ENCODE peak calls at places on chromosomes 13 and 19, in nine cellular contexts. One of them, this sample, is unnamed. For H3K4me1, the result is how much of the 10 kb centered on the place peaks cover.

GRCh38 chr13:102580552-102581169 is 16.1 kb upstream of the TPP2 start:
- DNase-seq in Peyer's patch: no peak
- DNase-seq in A549: peak
- DNase-seq in suprapubic skin: no peak
- DNase-seq in heart left ventricle: no peak
- DNase-seq in body of pancreas: peak
- DNase-seq in esophagus squamous epithelium: no peak
- DNase-seq in tibial nerve: peak
- DNase-seq in uterus: no peak
- DNase-seq in this sample: no peak

GRCh38 chr19:29812080-29812880 is 489 bp downstream of the CCNE1 start:
- DNase-seq in Peyer's patch: no peak
- DNase-seq in A549: no peak
- DNase-seq in suprapubic skin: peak
- DNase-seq in heart left ventricle: peak
- DNase-seq in body of pancreas: peak
- DNase-seq in esophagus squamous epithelium: no peak
- DNase-seq in tibial nerve: no peak
- DNase-seq in uterus: no peak
- DNase-seq in this sample: peak

GRCh38 chr13:66716502-66716901 is 513.6 kb downstream of the PCDH9 start:
- DNase-seq in Peyer's patch: no peak
- DNase-seq in A549: no peak
- DNase-seq in suprapubic skin: no peak
- DNase-seq in heart left ventricle: no peak
- DNase-seq in body of pancreas: no peak
- DNase-seq in esophagus squamous epithelium: no peak
- DNase-seq in tibial nerve: no peak
- DNase-seq in uterus: no peak
- DNase-seq in this sample: no peak

GRCh38 chr19:43774103-43774939 is 6.5 kb downstream of the KCNN4 start:
- DNase-seq in Peyer's patch: no peak
- DNase-seq in A549: no peak
- DNase-seq in suprapubic skin: no peak
- DNase-seq in heart left ventricle: peak
- DNase-seq in body of pancreas: peak
- DNase-seq in esophagus squamous epithelium: no peak
- DNase-seq in tibial nerve: peak
- DNase-seq in uterus: peak
- DNase-seq in this sample: peak

GRCh38 chr13:46756977-46757376 is 40.0 kb downstream of the ESD start:
- DNase-seq in Peyer's patch: no peak
- DNase-seq in A549: no peak
- DNase-seq in suprapubic skin: no peak
- DNase-seq in heart left ventricle: no peak
- DNase-seq in body of pancreas: no peak
- DNase-seq in esophagus squamous epithelium: no peak
- DNase-seq in tibial nerve: no peak
- DNase-seq in uterus: no peak
- DNase-seq in this sample: no peak

GRCh38 chr13:102948006-102948405 is 102.2 kb downstream of the ERCC5 start:
- DNase-seq in Peyer's patch: no peak
- DNase-seq in A549: no peak
- DNase-seq in suprapubic skin: no peak
- DNase-seq in heart left ventricle: no peak
- DNase-seq in body of pancreas: no peak
- DNase-seq in esophagus squamous epithelium: no peak
- DNase-seq in tibial nerve: peak
- DNase-seq in uterus: no peak
- DNase-seq in this sample: no peak

GRCh38 chr13:100156786-100157185 is 67.9 kb downstream of the PCCA start:
- DNase-seq in Peyer's patch: no peak
- DNase-seq in A549: no peak
- DNase-seq in suprapubic skin: no peak
- DNase-seq in heart left ventricle: no peak
- DNase-seq in body of pancreas: no peak
- DNase-seq in esophagus squamous epithelium: no peak
- DNase-seq in tibial nerve: no peak
- DNase-seq in uterus: no peak
- DNase-seq in this sample: no peak

GRCh38 chr19:36140289-36141038 is 598 bp downstream of the CAPNS1 start:
- DNase-seq in Peyer's patch: peak
- DNase-seq in A549: peak
- DNase-seq in suprapubic skin: peak
- DNase-seq in heart left ventricle: peak
- DNase-seq in body of pancreas: peak
- DNase-seq in esophagus squamous epithelium: no peak
- DNase-seq in tibial nerve: peak
- DNase-seq in uterus: peak
- DNase-seq in this sample: peak

GRCh38 chr19:30385174-30385573 is 13.0 kb downstream of the ZNF536 start:
- DNase-seq in Peyer's patch: no peak
- DNase-seq in A549: no peak
- DNase-seq in suprapubic skin: no peak
- DNase-seq in heart left ventricle: no peak
- DNase-seq in body of pancreas: no peak
- DNase-seq in esophagus squamous epithelium: no peak
- DNase-seq in tibial nerve: no peak
- DNase-seq in uterus: no peak
- DNase-seq in this sample: no peak

GRCh38 chr13:48234652-48235099 is 1.7 kb downstream of the ITM2B start:
- DNase-seq in Peyer's patch: no peak
- DNase-seq in A549: no peak
- DNase-seq in suprapubic skin: no peak
- DNase-seq in heart left ventricle: no peak
- DNase-seq in body of pancreas: no peak
- DNase-seq in esophagus squamous epithelium: no peak
- DNase-seq in tibial nerve: no peak
- DNase-seq in uterus: no peak
- DNase-seq in this sample: no peak

GRCh38 chr13:48235814-48236135 is 2.8 kb downstream of the ITM2B start:
- DNase-seq in Peyer's patch: no peak
- DNase-seq in A549: no peak
- DNase-seq in suprapubic skin: no peak
- DNase-seq in heart left ventricle: no peak
- DNase-seq in body of pancreas: no peak
- DNase-seq in esophagus squamous epithelium: no peak
- DNase-seq in tibial nerve: no peak
- DNase-seq in uterus: no peak
- DNase-seq in this sample: no peak

GRCh38 chr13:48233886-48234488 is 981 bp downstream of the ITM2B start:
- DNase-seq in Peyer's patch: no peak
- DNase-seq in A549: no peak
- DNase-seq in suprapubic skin: no peak
- DNase-seq in heart left ventricle: no peak
- DNase-seq in body of pancreas: no peak
- DNase-seq in esophagus squamous epithelium: no peak
- DNase-seq in tibial nerve: no peak
- DNase-seq in uterus: no peak
- DNase-seq in this sample: no peak

GRCh38 chr13:48235100-48235813 is 2.3 kb downstream of the ITM2B start:
- DNase-seq in Peyer's patch: no peak
- DNase-seq in A549: no peak
- DNase-seq in suprapubic skin: no peak
- DNase-seq in heart left ventricle: peak
- DNase-seq in body of pancreas: peak
- DNase-seq in esophagus squamous epithelium: no peak
- DNase-seq in tibial nerve: no peak
- DNase-seq in uterus: no peak
- DNase-seq in this sample: peak

DNA sequence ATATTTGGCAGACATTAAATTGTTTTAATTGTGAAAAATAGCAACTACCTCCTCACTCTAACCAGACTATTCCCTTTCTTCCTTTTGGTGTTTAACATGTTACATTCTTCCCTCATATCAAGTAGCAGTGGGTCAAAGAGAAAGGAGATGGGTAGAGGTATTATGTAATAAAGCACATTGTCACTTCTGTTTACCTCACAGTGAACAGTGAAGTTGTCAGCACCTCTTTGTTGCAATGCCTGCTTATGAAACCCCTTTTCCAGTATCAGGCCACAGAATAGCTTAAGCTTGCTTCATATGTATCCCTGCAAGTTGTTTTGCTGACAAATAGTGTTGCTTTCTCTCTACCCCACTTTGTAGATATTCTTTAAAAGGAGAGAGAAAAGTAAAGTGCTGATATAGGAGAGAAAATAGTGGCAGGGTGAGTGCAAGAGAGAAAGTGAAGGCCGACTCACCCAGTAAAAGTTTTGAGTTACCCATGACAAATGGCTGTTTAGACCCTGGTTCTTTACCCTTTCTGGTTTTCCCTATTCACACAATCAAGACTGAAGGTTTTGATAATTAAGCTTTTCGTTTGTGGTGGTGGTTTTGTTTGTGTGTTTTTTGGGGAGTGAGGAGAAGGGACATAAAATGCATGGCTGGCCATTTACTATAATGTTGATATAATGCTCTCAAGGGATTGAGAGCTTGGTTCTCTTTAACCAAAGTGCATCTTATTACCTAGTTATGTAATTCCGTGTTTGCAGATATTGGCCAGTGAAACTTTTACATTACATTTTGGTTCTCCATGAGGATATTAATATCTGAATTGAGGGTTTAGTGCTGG is 3.7 kb downstream of the ITM2B start:
- DNase-seq in Peyer's patch: no peak
- DNase-seq in A549: no peak
- DNase-seq in suprapubic skin: no peak
- DNase-seq in heart left ventricle: no peak
- DNase-seq in body of pancreas: no peak
- DNase-seq in esophagus squamous epithelium: no peak
- DNase-seq in tibial nerve: no peak
- DNase-seq in uterus: no peak
- DNase-seq in this sample: no peak
- H3K4me1 ChIP-seq in Peyer's patch: under half
- H3K4me1 ChIP-seq in A549: under half
- H3K4me1 ChIP-seq in suprapubic skin: half or more
- H3K4me1 ChIP-seq in heart left ventricle: half or more
- H3K4me1 ChIP-seq in body of pancreas: half or more
- H3K4me1 ChIP-seq in esophagus squamous epithelium: half or more
- H3K4me1 ChIP-seq in tibial nerve: under half
- H3K4me1 ChIP-seq in uterus: under half
- H3K4me1 ChIP-seq in this sample: half or more

GRCh38 chr19:1843646-1844394 is 4.5 kb downstream of the REXO1 start:
- DNase-seq in Peyer's patch: no peak
- DNase-seq in A549: no peak
- DNase-seq in suprapubic skin: no peak
- DNase-seq in heart left ventricle: no peak
- DNase-seq in body of pancreas: no peak
- DNase-seq in esophagus squamous epithelium: no peak
- DNase-seq in tibial nerve: no peak
- DNase-seq in uterus: no peak
- DNase-seq in this sample: no peak
- TF ChIP-seq POLR2A in Peyer's patch: no peak
- TF ChIP-seq POLR2A in A549: no peak
- TF ChIP-seq POLR2A in suprapubic skin: no peak
- TF ChIP-seq POLR2A in heart left ventricle: no peak
- TF ChIP-seq POLR2A in body of pancreas: no peak
- TF ChIP-seq POLR2A in esophagus squamous epithelium: no peak
- TF ChIP-seq POLR2A in tibial nerve: no peak
- TF ChIP-seq POLR2A in uterus: no peak
- TF ChIP-seq POLR2A in this sample: no peak

GRCh38 chr13:111210082-111210481 is 95.0 kb downstream of the ARHGEF7 start:
- DNase-seq in Peyer's patch: no peak
- DNase-seq in A549: no peak
- DNase-seq in suprapubic skin: no peak
- DNase-seq in heart left ventricle: no peak
- DNase-seq in body of pancreas: no peak
- DNase-seq in esophagus squamous epithelium: no peak
- DNase-seq in tibial nerve: no peak
- DNase-seq in uterus: no peak
- DNase-seq in this sample: no peak

GRCh38 chr13:111212517-111212873 is 97.4 kb downstream of the ARHGEF7 start:
- DNase-seq in Peyer's patch: no peak
- DNase-seq in A549: no peak
- DNase-seq in suprapubic skin: no peak
- DNase-seq in heart left ventricle: no peak
- DNase-seq in body of pancreas: no peak
- DNase-seq in esophagus squamous epithelium: no peak
- DNase-seq in tibial nerve: no peak
- DNase-seq in uterus: no peak
- DNase-seq in this sample: no peak

GRCh38 chr13:111210945-111211469 is 95.9 kb downstream of the ARHGEF7 start:
- DNase-seq in Peyer's patch: no peak
- DNase-seq in A549: no peak
- DNase-seq in suprapubic skin: no peak
- DNase-seq in heart left ventricle: no peak
- DNase-seq in body of pancreas: no peak
- DNase-seq in esophagus squamous epithelium: no peak
- DNase-seq in tibial nerve: no peak
- DNase-seq in uterus: no peak
- DNase-seq in this sample: no peak

GRCh38 chr13:111210488-111210887 is 95.4 kb downstream of the ARHGEF7 start:
- DNase-seq in Peyer's patch: no peak
- DNase-seq in A549: no peak
- DNase-seq in suprapubic skin: no peak
- DNase-seq in heart left ventricle: peak
- DNase-seq in body of pancreas: peak
- DNase-seq in esophagus squamous epithelium: no peak
- DNase-seq in tibial nerve: no peak
- DNase-seq in uterus: no peak
- DNase-seq in this sample: no peak

GRCh38 chr13:111211789-111212516 is 96.8 kb downstream of the ARHGEF7 start:
- DNase-seq in Peyer's patch: no peak
- DNase-seq in A549: no peak
- DNase-seq in suprapubic skin: no peak
- DNase-seq in heart left ventricle: no peak
- DNase-seq in body of pancreas: no peak
- DNase-seq in esophagus squamous epithelium: no peak
- DNase-seq in tibial nerve: no peak
- DNase-seq in uterus: no peak
- DNase-seq in this sample: no peak
- H3K4me1 ChIP-seq in Peyer's patch: under half
- H3K4me1 ChIP-seq in A549: under half
- H3K4me1 ChIP-seq in suprapubic skin: under half
- H3K4me1 ChIP-seq in heart left ventricle: half or more
- H3K4me1 ChIP-seq in body of pancreas: under half
- H3K4me1 ChIP-seq in esophagus squamous epithelium: under half
- H3K4me1 ChIP-seq in tibial nerve: under half
- H3K4me1 ChIP-seq in uterus: under half
- H3K4me1 ChIP-seq in this sample: under half

DNA sequence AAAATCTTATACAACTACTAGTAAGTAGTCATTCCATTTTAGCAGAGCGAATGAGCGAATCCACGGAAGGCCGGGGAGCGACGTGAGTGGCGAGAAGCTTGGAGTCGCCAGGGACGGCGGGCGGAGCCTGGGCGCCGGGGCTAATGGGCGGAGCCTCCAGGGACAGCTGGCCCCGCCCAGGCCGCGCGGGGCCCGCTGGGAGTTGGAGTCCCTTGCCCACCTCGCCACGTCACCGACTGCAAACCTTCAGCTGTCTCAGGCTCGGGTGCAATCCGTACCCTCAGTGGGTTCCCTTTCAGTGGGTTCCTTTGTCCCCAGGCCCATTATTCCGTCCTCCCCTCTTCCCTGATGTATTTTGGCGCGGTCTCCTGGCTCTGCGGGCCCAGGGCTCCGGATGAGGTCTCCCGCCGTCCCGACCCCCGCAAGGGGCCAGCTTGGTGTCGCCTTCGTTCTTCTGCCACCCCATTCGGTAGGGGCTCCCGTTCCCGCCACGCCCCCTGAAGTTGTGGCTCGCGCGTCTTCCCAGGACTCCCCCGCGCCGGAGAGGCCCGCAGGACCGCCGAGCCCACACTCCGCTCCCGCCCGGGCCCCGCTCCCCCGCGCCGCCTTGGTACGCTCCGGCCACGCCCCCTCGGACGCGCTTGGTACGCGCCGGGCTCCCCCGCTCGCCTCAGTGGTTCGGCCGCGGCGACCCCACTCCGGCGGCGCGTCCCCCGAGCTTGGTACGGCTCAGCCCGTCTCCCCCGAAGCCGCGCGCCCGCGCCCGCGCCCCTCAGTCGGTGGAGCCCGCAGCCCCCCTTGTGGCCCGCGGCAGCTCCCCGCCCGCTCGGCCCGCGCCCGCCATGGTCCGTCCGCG is at the start of gene PTOV1:
- DNase-seq in Peyer's patch: peak
- DNase-seq in A549: peak
- DNase-seq in suprapubic skin: peak
- DNase-seq in heart left ventricle: peak
- DNase-seq in body of pancreas: peak
- DNase-seq in esophagus squamous epithelium: peak
- DNase-seq in tibial nerve: peak
- DNase-seq in uterus: peak
- DNase-seq in this sample: peak
- TF ChIP-seq POLR2A in Peyer's patch: peak
- TF ChIP-seq POLR2A in A549: peak
- TF ChIP-seq POLR2A in suprapubic skin: peak
- TF ChIP-seq POLR2A in heart left ventricle: peak
- TF ChIP-seq POLR2A in body of pancreas: peak
- TF ChIP-seq POLR2A in esophagus squamous epithelium: peak
- TF ChIP-seq POLR2A in tibial nerve: peak
- TF ChIP-seq POLR2A in uterus: peak
- TF ChIP-seq POLR2A in this sample: peak

This sample was measured in transverse colon.